ENCODE peak calls at places on chromosomes 3 and 15, in ten cellular contexts. One of them, this sample, is unnamed.
A peak's percentile ranks its signal among the peaks of the same experiment; 100 is the strongest.

GRCh38 chr3:69092030-69092513 is 7.3 kb downstream of the ARL6IP5 start:
- DNase-seq in D341Med: no peak
- DNase-seq in NCI-H69: peak; percentile 7
- DNase-seq in HT1080: no peak
- DNase-seq in retina: no peak
- DNase-seq in aorta: no peak
- DNase-seq in DND-41: peak; percentile 50
- DNase-seq in fibroblast of mammary gland: no peak
- DNase-seq in activated T-cell treated with anti-CD3 and anti-CD28 coated beads for 1 hour: no peak
- DNase-seq in mesenchymal stem cell: peak; percentile 37
- DNase-seq in this sample: peak; percentile 51

GRCh38 chr3:129278970-129279906 is 568 bp downstream of the HMCES start:
- DNase-seq in D341Med: peak; percentile 45
- DNase-seq in NCI-H69: peak; percentile 47
- DNase-seq in HT1080: peak; percentile 61
- DNase-seq in retina: peak; percentile 80
- DNase-seq in aorta: peak; percentile 58
- DNase-seq in DND-41: peak; percentile 69
- DNase-seq in fibroblast of mammary gland: peak; percentile 67
- DNase-seq in activated T-cell treated with anti-CD3 and anti-CD28 coated beads for 1 hour: peak; percentile 19
- DNase-seq in mesenchymal stem cell: peak; percentile 81
- DNase-seq in this sample: no peak

GRCh38 chr3:43281020-43281419 is 5.3 kb upstream of the SNRK start:
- DNase-seq in D341Med: no peak
- DNase-seq in NCI-H69: no peak
- DNase-seq in HT1080: no peak
- DNase-seq in retina: no peak
- DNase-seq in aorta: no peak
- DNase-seq in DND-41: no peak
- DNase-seq in fibroblast of mammary gland: no peak
- DNase-seq in activated T-cell treated with anti-CD3 and anti-CD28 coated beads for 1 hour: no peak
- DNase-seq in mesenchymal stem cell: no peak
- DNase-seq in this sample: no peak

GRCh38 chr3:112116777-112117186 is 16.3 kb downstream of the GCSAM start:
- DNase-seq in D341Med: no peak
- DNase-seq in NCI-H69: no peak
- DNase-seq in HT1080: no peak
- DNase-seq in retina: no peak
- DNase-seq in aorta: no peak
- DNase-seq in DND-41: no peak
- DNase-seq in fibroblast of mammary gland: no peak
- DNase-seq in activated T-cell treated with anti-CD3 and anti-CD28 coated beads for 1 hour: no peak
- DNase-seq in mesenchymal stem cell: no peak
- DNase-seq in this sample: no peak

GRCh38 chr3:42500091-42500490 is 2.4 kb upstream of the VIPR1 start:
- DNase-seq in D341Med: no peak
- DNase-seq in NCI-H69: no peak
- DNase-seq in HT1080: no peak
- DNase-seq in retina: no peak
- DNase-seq in aorta: no peak
- DNase-seq in DND-41: no peak
- DNase-seq in fibroblast of mammary gland: no peak
- DNase-seq in activated T-cell treated with anti-CD3 and anti-CD28 coated beads for 1 hour: no peak
- DNase-seq in mesenchymal stem cell: no peak
- DNase-seq in this sample: no peak

GRCh38 chr3:47001731-47002489 is 22.4 kb downstream of the NBEAL2 start:
- DNase-seq in D341Med: no peak
- DNase-seq in NCI-H69: no peak
- DNase-seq in HT1080: no peak
- DNase-seq in retina: no peak
- DNase-seq in aorta: peak; percentile 42
- DNase-seq in DND-41: no peak
- DNase-seq in fibroblast of mammary gland: no peak
- DNase-seq in activated T-cell treated with anti-CD3 and anti-CD28 coated beads for 1 hour: no peak
- DNase-seq in mesenchymal stem cell: no peak
- DNase-seq in this sample: no peak

GRCh38 chr3:141561426-141562034 is 74.7 kb downstream of the RASA2 start:
- DNase-seq in D341Med: peak; percentile 39
- DNase-seq in NCI-H69: peak; percentile 51
- DNase-seq in HT1080: peak; percentile 56
- DNase-seq in retina: peak; percentile 13
- DNase-seq in aorta: no peak
- DNase-seq in DND-41: peak; percentile 38
- DNase-seq in fibroblast of mammary gland: peak; percentile 82
- DNase-seq in activated T-cell treated with anti-CD3 and anti-CD28 coated beads for 1 hour: peak; percentile 12
- DNase-seq in mesenchymal stem cell: peak; percentile 71
- DNase-seq in this sample: peak; percentile 81

GRCh38 chr15:101017041-101017754 is 98.0 kb downstream of the LRRK1 start:
- DNase-seq in D341Med: no peak
- DNase-seq in NCI-H69: peak; percentile 13
- DNase-seq in HT1080: peak; percentile 28
- DNase-seq in retina: no peak
- DNase-seq in aorta: no peak
- DNase-seq in DND-41: no peak
- DNase-seq in fibroblast of mammary gland: no peak
- DNase-seq in activated T-cell treated with anti-CD3 and anti-CD28 coated beads for 1 hour: no peak
- DNase-seq in mesenchymal stem cell: no peak
- DNase-seq in this sample: no peak

GRCh38 chr15:73009306-73010091 is 42.8 kb upstream of the NEO1 start:
- DNase-seq in D341Med: no peak
- DNase-seq in NCI-H69: no peak
- DNase-seq in HT1080: no peak
- DNase-seq in retina: no peak
- DNase-seq in aorta: no peak
- DNase-seq in DND-41: no peak
- DNase-seq in fibroblast of mammary gland: no peak
- DNase-seq in activated T-cell treated with anti-CD3 and anti-CD28 coated beads for 1 hour: no peak
- DNase-seq in mesenchymal stem cell: no peak
- DNase-seq in this sample: no peak

GRCh38 chr3:64808056-64808455 is 120.3 kb upstream of the ADAMTS9 start:
- DNase-seq in D341Med: no peak
- DNase-seq in NCI-H69: no peak
- DNase-seq in HT1080: no peak
- DNase-seq in retina: no peak
- DNase-seq in aorta: no peak
- DNase-seq in DND-41: no peak
- DNase-seq in fibroblast of mammary gland: no peak
- DNase-seq in activated T-cell treated with anti-CD3 and anti-CD28 coated beads for 1 hour: no peak
- DNase-seq in mesenchymal stem cell: no peak
- DNase-seq in this sample: no peak

GRCh38 chr3:102662223-102662622 is 227.4 kb downstream of the ZPLD1 start:
- DNase-seq in D341Med: no peak
- DNase-seq in NCI-H69: peak; percentile 88
- DNase-seq in HT1080: no peak
- DNase-seq in retina: no peak
- DNase-seq in aorta: no peak
- DNase-seq in DND-41: no peak
- DNase-seq in fibroblast of mammary gland: no peak
- DNase-seq in activated T-cell treated with anti-CD3 and anti-CD28 coated beads for 1 hour: no peak
- DNase-seq in mesenchymal stem cell: no peak
- DNase-seq in this sample: no peak

GRCh38 chr3:64743166-64743565 is 55.4 kb upstream of the ADAMTS9 start:
- DNase-seq in D341Med: no peak
- DNase-seq in NCI-H69: no peak
- DNase-seq in HT1080: no peak
- DNase-seq in retina: no peak
- DNase-seq in aorta: no peak
- DNase-seq in DND-41: no peak
- DNase-seq in fibroblast of mammary gland: no peak
- DNase-seq in activated T-cell treated with anti-CD3 and anti-CD28 coated beads for 1 hour: no peak
- DNase-seq in mesenchymal stem cell: no peak
- DNase-seq in this sample: no peak

GRCh38 chr15:71916834-71917233 is 106.5 kb downstream of the NR2E3 start:
- DNase-seq in D341Med: no peak
- DNase-seq in NCI-H69: peak; percentile 21
- DNase-seq in HT1080: no peak
- DNase-seq in retina: no peak
- DNase-seq in aorta: no peak
- DNase-seq in DND-41: no peak
- DNase-seq in fibroblast of mammary gland: no peak
- DNase-seq in activated T-cell treated with anti-CD3 and anti-CD28 coated beads for 1 hour: no peak
- DNase-seq in mesenchymal stem cell: no peak
- DNase-seq in this sample: no peak

GRCh38 chr3:47617061-47618010 is 38.7 kb upstream of the CSPG5 start:
- DNase-seq in D341Med: no peak
- DNase-seq in NCI-H69: no peak
- DNase-seq in HT1080: peak; percentile 86
- DNase-seq in retina: no peak
- DNase-seq in aorta: no peak
- DNase-seq in DND-41: no peak
- DNase-seq in fibroblast of mammary gland: peak; percentile 50
- DNase-seq in activated T-cell treated with anti-CD3 and anti-CD28 coated beads for 1 hour: no peak
- DNase-seq in mesenchymal stem cell: peak; percentile 50
- DNase-seq in this sample: no peak

GRCh38 chr3:180744226-180744625 is 64.9 kb upstream of the CCDC39 start:
- DNase-seq in D341Med: no peak
- DNase-seq in NCI-H69: peak; percentile 100
- DNase-seq in HT1080: no peak
- DNase-seq in retina: peak; percentile 55
- DNase-seq in aorta: no peak
- DNase-seq in DND-41: no peak
- DNase-seq in fibroblast of mammary gland: no peak
- DNase-seq in activated T-cell treated with anti-CD3 and anti-CD28 coated beads for 1 hour: no peak
- DNase-seq in mesenchymal stem cell: no peak
- DNase-seq in this sample: no peak

GRCh38 chr3:131796558-131796957 is 238.3 kb downstream of the CPNE4 start:
- DNase-seq in D341Med: no peak
- DNase-seq in NCI-H69: peak; percentile 34
- DNase-seq in HT1080: no peak
- DNase-seq in retina: peak; percentile 26
- DNase-seq in aorta: no peak
- DNase-seq in DND-41: peak; percentile 72
- DNase-seq in fibroblast of mammary gland: no peak
- DNase-seq in activated T-cell treated with anti-CD3 and anti-CD28 coated beads for 1 hour: no peak
- DNase-seq in mesenchymal stem cell: no peak
- DNase-seq in this sample: peak; percentile 97

GRCh38 chr3:151770941-151771340 is 37.2 kb downstream of the AADACL2 start:
- DNase-seq in D341Med: peak; percentile 22
- DNase-seq in NCI-H69: peak; percentile 9
- DNase-seq in HT1080: no peak
- DNase-seq in retina: no peak
- DNase-seq in aorta: peak; percentile 71
- DNase-seq in DND-41: no peak
- DNase-seq in fibroblast of mammary gland: peak; percentile 70
- DNase-seq in activated T-cell treated with anti-CD3 and anti-CD28 coated beads for 1 hour: no peak
- DNase-seq in mesenchymal stem cell: peak; percentile 62
- DNase-seq in this sample: no peak

GRCh38 chr3:40588406-40588805 is 63.6 kb downstream of the ZNF621 start:
- DNase-seq in D341Med: no peak
- DNase-seq in NCI-H69: no peak
- DNase-seq in HT1080: no peak
- DNase-seq in retina: no peak
- DNase-seq in aorta: no peak
- DNase-seq in DND-41: no peak
- DNase-seq in fibroblast of mammary gland: no peak
- DNase-seq in activated T-cell treated with anti-CD3 and anti-CD28 coated beads for 1 hour: no peak
- DNase-seq in mesenchymal stem cell: no peak
- DNase-seq in this sample: no peak

GRCh38 chr15:67922971-67923646 is 83.3 kb upstream of the RNU6-1 start:
- DNase-seq in D341Med: no peak
- DNase-seq in NCI-H69: peak; percentile 98
- DNase-seq in HT1080: no peak
- DNase-seq in retina: no peak
- DNase-seq in aorta: no peak
- DNase-seq in DND-41: no peak
- DNase-seq in fibroblast of mammary gland: no peak
- DNase-seq in activated T-cell treated with anti-CD3 and anti-CD28 coated beads for 1 hour: no peak
- DNase-seq in mesenchymal stem cell: no peak
- DNase-seq in this sample: no peak

GRCh38 chr15:36344887-36345286 is 234.5 kb upstream of the CDIN1 start:
- DNase-seq in D341Med: no peak
- DNase-seq in NCI-H69: peak; percentile 33
- DNase-seq in HT1080: no peak
- DNase-seq in retina: no peak
- DNase-seq in aorta: no peak
- DNase-seq in DND-41: no peak
- DNase-seq in fibroblast of mammary gland: no peak
- DNase-seq in activated T-cell treated with anti-CD3 and anti-CD28 coated beads for 1 hour: no peak
- DNase-seq in mesenchymal stem cell: no peak
- DNase-seq in this sample: no peak

This sample was measured in Jurkat, Clone E6-1.